ENCODE peak calls at places on chromosomes 4 and X, in seven cellular contexts. R, Z, K, Y, C, Q and X are unnamed samples.

GRCh38 chrX:23803931-23804381 is 21.0 kb downstream of the SAT1 start:
- DNase-seq in C (no peak), Z (no peak), Q (peak; percentile 67), Y (no peak), K (no peak), R (no peak), X (no peak)

GRCh38 chr4:67746797-67747495 is 7.2 kb downstream of the GNRHR start:
- DNase-seq in R (no peak), Z (no peak), K (no peak), Q (no peak), C (no peak), Y (peak; percentile 40), X (peak; percentile 33)

GRCh38 chr4:148452970-148453369 is 10.8 kb upstream of the NR3C2 start:
- DNase-seq in K (no peak), Z (no peak), R (no peak), Q (no peak), Y (no peak), C (no peak), X (no peak)

GRCh38 chr4:185134176-185134869 is 8.7 kb upstream of the SLC25A4 start:
- DNase-seq in C (no peak), K (no peak), Y (peak; percentile 55), R (peak; percentile 10), Z (no peak), Q (no peak), X (peak; percentile 41)

GRCh38 chrX:8987672-8988250 is 46.2 kb downstream of the FAM9B start:
- DNase-seq in Y (peak; percentile 84), K (no peak), C (no peak), Z (peak; percentile 39), Q (no peak), R (no peak), X (no peak)

GRCh38 chr4:162116085-162116784 is 47.6 kb downstream of the FSTL5 start:
- DNase-seq in K (no peak), R (no peak), C (no peak), Q (no peak), Y (no peak), Z (no peak), X (no peak)

GRCh38 chr4:6779667-6780565 is 2.6 kb upstream of the KIAA0232 start:
- DNase-seq in Q (no peak), Y (no peak), R (no peak), Z (no peak), K (no peak), C (no peak), X (no peak)

GRCh38 chr4:183823394-183823793 is 81.7 kb upstream of the STOX2 start:
- DNase-seq in K (no peak), Y (no peak), Z (no peak), Q (no peak), R (peak; percentile 17), C (no peak), X (no peak)

GRCh38 chr4:156829194-156829593 is 142.4 kb downstream of the PDGFC start:
- DNase-seq in Q (no peak), Z (no peak), C (no peak), K (no peak), R (peak; percentile 65), Y (no peak), X (no peak)

GRCh38 chr4:163263601-163264000 is 68.8 kb downstream of the NPY1R start:
- DNase-seq in Y (no peak), Q (no peak), R (no peak), Z (no peak), K (no peak), C (no peak), X (no peak)

GRCh38 chr4:143294710-143295109 is 42.0 kb upstream of the GAB1 start:
- DNase-seq in Z (no peak), R (no peak), K (no peak), C (no peak), Q (no peak), Y (no peak), X (no peak)

GRCh38 chr4:141352328-141352727 is 131.6 kb downstream of the ZNF330 start:
- DNase-seq in C (no peak), Z (no peak), Q (no peak), Y (no peak), K (no peak), R (no peak), X (no peak)

GRCh38 chr4:11805837-11806236 is 377.1 kb upstream of the HS3ST1 start:
- DNase-seq in Y (no peak), C (no peak), Z (no peak), Q (no peak), K (no peak), R (no peak), X (peak; percentile 4)

GRCh38 chr4:20433101-20433705 is 181.5 kb downstream of the SLIT2 start:
- DNase-seq in C (no peak), K (no peak), Y (no peak), Q (no peak), Z (no peak), R (no peak), X (no peak)

GRCh38 chr4:159856451-159856850 is 753.6 kb downstream of the RAPGEF2 start:
- DNase-seq in Z (no peak), Q (no peak), C (no peak), K (no peak), R (no peak), Y (no peak), X (no peak)

GRCh38 chrX:123172874-123173273 is 11.2 kb upstream of the GRIA3 start:
- DNase-seq in Y (no peak), K (no peak), Z (no peak), R (no peak), C (no peak), Q (no peak), X (no peak)

GRCh38 chr4:122602277-122603142 is 18.4 kb downstream of the IL21 start:
- DNase-seq in Y (no peak), Z (no peak), R (peak; percentile 32), C (no peak), Q (no peak), K (no peak), X (peak; percentile 46)

GRCh38 chrX:110321670-110322069 is 3.8 kb upstream of the AMMECR1 start:
- DNase-seq in C (no peak), Q (no peak), K (no peak), R (no peak), Z (no peak), Y (peak; percentile 5), X (no peak)

GRCh38 chr4:148998719-148999118 is 556.5 kb upstream of the NR3C2 start:
- DNase-seq in Y (no peak), Z (no peak), K (no peak), Q (no peak), C (peak; percentile 0), R (no peak), X (no peak)

GRCh38 chr4:184153781-184154542 is 63.7 kb downstream of the ENPP6 start:
- DNase-seq in Z (no peak), Y (no peak), Q (no peak), C (no peak), K (no peak), R (no peak), X (no peak)

GRCh38 chrX:26262121-26262523 is 46.2 kb downstream of the MAGEB5 start:
- DNase-seq in K (no peak), R (no peak), Q (no peak), C (no peak), Y (no peak), Z (no peak), X (peak; percentile 65)

GRCh38 chr4:68359508-68359907 is 9.6 kb upstream of the YTHDC1 start:
- DNase-seq in Q (no peak), R (no peak), C (no peak), Z (no peak), Y (no peak), K (no peak), X (no peak)

GRCh38 chr4:187469627-187470026 is 525.9 kb upstream of the ZFP42 start:
- DNase-seq in Q (no peak), C (no peak), Z (no peak), Y (no peak), K (no peak), R (no peak), X (no peak)

GRCh38 chr4:184347251-184348239 is 126.8 kb downstream of the IRF2 start:
- DNase-seq in Y (no peak), K (no peak), C (no peak), R (no peak), Q (peak; percentile 73), Z (no peak), X (no peak)

GRCh38 chr4:107862658-107863057 is 37.9 kb downstream of the SGMS2 start:
- DNase-seq in Y (no peak), Z (no peak), R (no peak), Q (no peak), K (no peak), C (no peak), X (peak; percentile 82)

GRCh38 chr4:4390521-4391240 is 3.8 kb downstream of the NSG1 start:
- DNase-seq in K (no peak), Z (no peak), R (no peak), Y (no peak), C (no peak), Q (peak; percentile 50), X (no peak)